ENCODE peak calls at places on chromosome 5, in ten cellular contexts. G, N, T, U, Q, S, Z, P, D and A are unnamed samples.

GRCh38 chr5:175575301-175575700 is 82.6 kb upstream of the HRH2 start:
- DNase-seq in G (no peak), N (no peak), T (no peak), U (no peak), Q (no peak), S (no peak), Z (no peak), P (no peak), D (no peak), A (no peak)

GRCh38 chr5:10578869-10579268 is 15.0 kb downstream of the ANKRD33B start:
- DNase-seq in G (no peak), N (no peak), T (no peak), U (no peak), Q (no peak), S (no peak), Z (no peak), P (no peak), D (no peak), A (no peak)

GRCh38 chr5:6542421-6543345 is 90.2 kb downstream of the NSUN2 start:
- DNase-seq in G (no peak), N (no peak), T (no peak), U (no peak), Q (no peak), S (no peak), Z (peak), P (no peak), D (no peak), A (no peak)

GRCh38 chr5:111461934-111462333 is 50.4 kb downstream of the STARD4 start:
- DNase-seq in G (no peak), N (no peak), T (no peak), U (no peak), Q (peak), S (no peak), Z (no peak), P (no peak), D (no peak), A (no peak)

GRCh38 chr5:80098951-80099350 is 63.8 kb downstream of the THBS4 start:
- DNase-seq in G (no peak), N (no peak), T (no peak), U (no peak), Q (no peak), S (no peak), Z (no peak), P (no peak), D (no peak), A (no peak)

GRCh38 chr5:52598954-52599353 is 188.8 kb upstream of the ITGA1 start:
- DNase-seq in G (no peak), N (no peak), T (no peak), U (no peak), Q (no peak), S (no peak), Z (no peak), P (no peak), D (no peak), A (no peak)

GRCh38 chr5:80308526-80308925 is 11.3 kb upstream of the SPZ1 start:
- DNase-seq in G (no peak), N (no peak), T (no peak), U (no peak), Q (peak), S (no peak), Z (no peak), P (no peak), D (no peak), A (no peak)

GRCh38 chr5:43195670-43196265 is 3.7 kb downstream of the NIM1K start:
- DNase-seq in G (no peak), N (peak), T (no peak), U (no peak), Q (no peak), S (no peak), Z (no peak), P (no peak), D (no peak), A (no peak)

GRCh38 chr5:127660048-127660733 is 11.3 kb downstream of the CTXN3 start:
- DNase-seq in G (peak), N (no peak), T (no peak), U (no peak), Q (peak), S (no peak), Z (no peak), P (no peak), D (no peak), A (no peak)

GRCh38 chr5:178545156-178545555 is 45.0 kb downstream of the COL23A1 start:
- DNase-seq in G (no peak), N (no peak), T (no peak), U (no peak), Q (no peak), S (no peak), Z (no peak), P (no peak), D (no peak), A (no peak)

GRCh38 chr5:5605170-5605764 is 182.8 kb downstream of the ICE1 start:
- DNase-seq in G (no peak), N (no peak), T (no peak), U (no peak), Q (no peak), S (no peak), Z (no peak), P (no peak), D (no peak), A (no peak)

GRCh38 chr5:1067141-1068121 is 44.4 kb downstream of the SLC12A7 start:
- DNase-seq in G (no peak), N (no peak), T (no peak), U (no peak), Q (no peak), S (no peak), Z (no peak), P (no peak), D (no peak), A (no peak)

GRCh38 chr5:88881566-88881965 is 1.4 kb downstream of the MEF2C start:
- DNase-seq in G (no peak), N (no peak), T (peak), U (peak), Q (no peak), S (no peak), Z (no peak), P (no peak), D (no peak), A (no peak)

GRCh38 chr5:153753645-153754432 is 263.4 kb downstream of the GRIA1 start:
- DNase-seq in G (no peak), N (no peak), T (no peak), U (no peak), Q (peak), S (no peak), Z (no peak), P (no peak), D (no peak), A (no peak)

GRCh38 chr5:131252824-131253171 is 11.1 kb upstream of the CDC42SE2 start:
- DNase-seq in G (peak), N (peak), T (peak), U (no peak), Q (no peak), S (no peak), Z (no peak), P (peak), D (peak), A (no peak)

GRCh38 chr5:133404724-133405123 is 207.6 kb downstream of the FSTL4 start:
- DNase-seq in G (no peak), N (no peak), T (no peak), U (peak), Q (peak), S (no peak), Z (no peak), P (no peak), D (no peak), A (no peak)

GRCh38 chr5:2687746-2688145 is 63.7 kb downstream of the IRX2 start:
- DNase-seq in G (no peak), N (no peak), T (no peak), U (no peak), Q (no peak), S (no peak), Z (no peak), P (no peak), D (no peak), A (no peak)

GRCh38 chr5:60102961-60103683 is 209.6 kb upstream of the PDE4D start:
- DNase-seq in G (no peak), N (no peak), T (no peak), U (peak), Q (no peak), S (peak), Z (no peak), P (no peak), D (no peak), A (no peak)

GRCh38 chr5:10704949-10705621 is 55.9 kb downstream of the DAP start:
- DNase-seq in G (no peak), N (no peak), T (no peak), U (peak), Q (no peak), S (no peak), Z (no peak), P (no peak), D (no peak), A (no peak)

GRCh38 chr5:108303611-108304010 is 78.3 kb downstream of the FBXL17 start:
- DNase-seq in G (no peak), N (no peak), T (no peak), U (peak), Q (no peak), S (no peak), Z (no peak), P (no peak), D (no peak), A (no peak)

GRCh38 chr5:11319851-11320580 is 559.0 kb upstream of the DAP start:
- DNase-seq in G (no peak), N (no peak), T (no peak), U (peak), Q (no peak), S (peak), Z (no peak), P (no peak), D (no peak), A (no peak)

GRCh38 chr5:95969646-95970358 is 8.2 kb upstream of the ELL2 start:
- DNase-seq in G (no peak), N (no peak), T (no peak), U (peak), Q (no peak), S (no peak), Z (no peak), P (no peak), D (no peak), A (no peak)

GRCh38 chr5:172106511-172107356 is 81.3 kb downstream of the STK10 start:
- DNase-seq in G (peak), N (peak), T (peak), U (peak), Q (peak), S (no peak), Z (peak), P (peak), D (peak), A (no peak)

GRCh38 chr5:73921746-73922145 is 295.8 kb downstream of the ARHGEF28 start:
- DNase-seq in G (no peak), N (no peak), T (no peak), U (no peak), Q (no peak), S (no peak), Z (no peak), P (no peak), D (no peak), A (no peak)

GRCh38 chr5:52961238-52961637 is 27.9 kb upstream of the ITGA2 start:
- DNase-seq in G (no peak), N (no peak), T (no peak), U (no peak), Q (no peak), S (no peak), Z (peak), P (no peak), D (no peak), A (peak)

GRCh38 chr5:142863856-142864255 is 93.7 kb downstream of the ARHGAP26 start:
- DNase-seq in G (no peak), N (no peak), T (no peak), U (no peak), Q (peak), S (no peak), Z (no peak), P (no peak), D (no peak), A (no peak)

GRCh38 chr5:157912621-157913325 is 53.8 kb upstream of the CLINT1 start:
- DNase-seq in G (no peak), N (no peak), T (no peak), U (no peak), Q (no peak), S (no peak), Z (peak), P (no peak), D (no peak), A (no peak)

GRCh38 chr5:31638286-31638685 is 645 bp upstream of the PDZD2 start:
- DNase-seq in G (peak), N (peak), T (no peak), U (no peak), Q (no peak), S (no peak), Z (no peak), P (no peak), D (no peak), A (no peak)

GRCh38 chr5:76475358-76475757 is 72.3 kb downstream of the IQGAP2 start:
- DNase-seq in G (no peak), N (no peak), T (no peak), U (no peak), Q (peak), S (no peak), Z (no peak), P (no peak), D (no peak), A (no peak)